ENCODE peak calls at places on chromosomes 12 and 14, in seven cellular contexts. K is IMR-90, W is A549, M is HCT116, L is HepG2, N is H1, D is GM12878. Y is an unnamed sample.

GRCh38 chr14:64569108-64570045 is 19.6 kb downstream of the PPP1R36 start:
- DNase-seq in K (peak; percentile 61), W (peak; percentile 82), M (peak; percentile 62), L (peak; percentile 10), N (no peak), D (no peak), Y (no peak)

GRCh38 chr12:104458645-104459555 is 2.2 kb downstream of the CHST11 start:
- DNase-seq in K (no peak), W (no peak), M (no peak), L (no peak), N (no peak), D (no peak), Y (peak; percentile 28)

GRCh38 chr14:22900088-22900799 is 17.2 kb downstream of the REM2 start:
- DNase-seq in K (peak; percentile 78), W (peak; percentile 81), M (peak; percentile 70), L (peak; percentile 83), N (no peak), D (peak; percentile 47), Y (peak; percentile 72)

GRCh38 chr12:104669057-104669770 is 212.5 kb downstream of the CHST11 start:
- DNase-seq in K (no peak), W (peak; percentile 22), M (no peak), L (no peak), N (no peak), D (no peak), Y (peak; percentile 71)

GRCh38 chr12:20798561-20798960 is 11.9 kb upstream of the SLCO1B3 start:
- DNase-seq in K (no peak), W (peak; percentile 37), M (peak; percentile 7), L (peak; percentile 46), N (no peak), D (no peak), Y (peak; percentile 14)

GRCh38 chr12:127121494-127122070 is 1145.4 kb upstream of the TMEM132C start:
- DNase-seq in K (no peak), W (no peak), M (no peak), L (no peak), N (no peak), D (no peak), Y (no peak)

GRCh38 chr14:65103150-65103760 is 938 bp upstream of the MAX start:
- DNase-seq in K (peak; percentile 27), W (peak; percentile 58), M (no peak), L (peak; percentile 24), N (no peak), D (no peak), Y (peak; percentile 23)

GRCh38 chr14:75803768-75804167 is 142.7 kb downstream of the TTLL5 start:
- DNase-seq in K (no peak), W (no peak), M (no peak), L (no peak), N (no peak), D (no peak), Y (no peak)

GRCh38 chr12:132052191-132052932 is 91.8 kb downstream of the DDX51 start:
- DNase-seq in K (no peak), W (no peak), M (no peak), L (no peak), N (no peak), D (no peak), Y (no peak)

GRCh38 chr14:41016213-41016612 is 590.5 kb upstream of the LRFN5 start:
- DNase-seq in K (no peak), W (no peak), M (no peak), L (no peak), N (no peak), D (no peak), Y (no peak)

GRCh38 chr12:89880695-89881350 is 172.2 kb upstream of the ATP2B1 start:
- DNase-seq in K (no peak), W (no peak), M (no peak), L (no peak), N (no peak), D (peak; percentile 91), Y (no peak)

GRCh38 chr14:20434701-20435453 is 1.1 kb downstream of the KLHL33 start:
- DNase-seq in K (no peak), W (no peak), M (no peak), L (no peak), N (no peak), D (no peak), Y (no peak)

GRCh38 chr14:76546426-76547221 is 170.7 kb downstream of the ESRRB start:
- DNase-seq in K (no peak), W (peak; percentile 50), M (peak; percentile 50), L (peak; percentile 25), N (no peak), D (no peak), Y (peak; percentile 65)

GRCh38 chr14:51490205-51490604 is 161.5 kb upstream of the FRMD6 start:
- DNase-seq in K (peak; percentile 83), W (peak; percentile 28), M (no peak), L (no peak), N (no peak), D (no peak), Y (no peak)

GRCh38 chr14:94620597-94620996 is 8.4 kb downstream of the SERPINA3 start:
- DNase-seq in K (no peak), W (no peak), M (no peak), L (no peak), N (no peak), D (no peak), Y (no peak)

GRCh38 chr12:77571127-77571526 is 259.6 kb upstream of the NAV3 start:
- DNase-seq in K (peak; percentile 24), W (no peak), M (no peak), L (no peak), N (no peak), D (no peak), Y (no peak)

GRCh38 chr12:20367731-20368652 is at the start of gene PDE3A:
- DNase-seq in K (peak; percentile 73), W (peak; percentile 79), M (peak; percentile 39), L (no peak), N (peak; percentile 44), D (no peak), Y (peak; percentile 80)

DNA sequence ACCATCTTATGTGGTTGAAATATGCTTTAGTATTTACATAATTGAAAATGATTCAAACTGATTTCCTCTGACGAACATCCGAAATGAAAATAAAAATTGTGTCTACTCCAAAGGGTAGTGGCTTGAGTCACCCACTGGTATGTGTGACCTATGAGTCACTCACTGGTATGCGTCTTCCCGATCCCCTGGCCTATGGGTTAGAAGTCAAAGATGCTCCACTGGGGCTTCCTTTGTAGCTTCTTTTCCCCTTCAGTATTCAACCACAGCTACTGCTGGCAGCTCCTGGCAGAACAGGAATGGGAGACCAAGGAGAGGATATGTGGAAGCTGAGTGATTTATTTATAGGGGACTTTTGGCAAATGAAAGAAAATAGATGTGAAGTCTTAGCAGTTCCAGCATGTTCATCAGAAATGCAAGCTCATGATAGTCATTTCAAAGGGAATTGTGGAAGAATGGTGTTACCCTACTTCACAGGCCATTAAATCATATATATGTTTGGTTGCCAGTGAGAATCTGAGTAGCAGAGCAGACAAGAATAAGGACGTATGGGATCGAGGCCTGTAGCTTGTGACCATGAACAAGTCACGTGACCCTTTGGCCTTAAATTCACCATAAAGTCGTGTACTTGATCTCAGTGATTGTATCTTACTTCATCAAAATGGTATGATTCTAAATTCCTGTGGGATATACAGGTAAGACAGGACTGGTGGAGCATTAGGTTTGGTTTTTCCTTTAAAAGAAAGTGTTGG is 108.3 kb downstream of the CRADD start:
- DNase-seq in K (peak; percentile 97), W (peak; percentile 96), M (peak; percentile 85), L (peak; percentile 63), N (peak; percentile 29), D (no peak), Y (no peak)
- TF ChIP-seq RAD21 in K (peak; percentile 24), W (peak; percentile 34), M (no peak), L (no peak), N (no peak), D (no peak), Y (no peak)

GRCh38 chr12:24853588-24853987 is 95.3 kb downstream of the BCAT1 start:
- DNase-seq in K (peak; percentile 87), W (no peak), M (no peak), L (no peak), N (no peak), D (no peak), Y (no peak)
- TF ChIP-seq RAD21 in K (no peak), W (no peak), M (no peak), L (no peak), N (no peak), D (no peak), Y (no peak)

GRCh38 chr14:79418649-79419415 is 792.5 kb downstream of the DIO2 start:
- DNase-seq in K (no peak), W (no peak), M (no peak), L (no peak), N (no peak), D (no peak), Y (no peak)

GRCh38 chr14:79420725-79421124 is 790.6 kb downstream of the DIO2 start:
- DNase-seq in K (no peak), W (no peak), M (no peak), L (no peak), N (no peak), D (no peak), Y (no peak)

GRCh38 chr14:79415726-79416125 is 795.6 kb downstream of the DIO2 start:
- DNase-seq in K (peak; percentile 65), W (no peak), M (no peak), L (no peak), N (no peak), D (no peak), Y (no peak)

GRCh38 chr14:79419571-79420327 is 791.6 kb downstream of the DIO2 start:
- DNase-seq in K (peak; percentile 23), W (no peak), M (no peak), L (no peak), N (no peak), D (no peak), Y (no peak)

DNA sequence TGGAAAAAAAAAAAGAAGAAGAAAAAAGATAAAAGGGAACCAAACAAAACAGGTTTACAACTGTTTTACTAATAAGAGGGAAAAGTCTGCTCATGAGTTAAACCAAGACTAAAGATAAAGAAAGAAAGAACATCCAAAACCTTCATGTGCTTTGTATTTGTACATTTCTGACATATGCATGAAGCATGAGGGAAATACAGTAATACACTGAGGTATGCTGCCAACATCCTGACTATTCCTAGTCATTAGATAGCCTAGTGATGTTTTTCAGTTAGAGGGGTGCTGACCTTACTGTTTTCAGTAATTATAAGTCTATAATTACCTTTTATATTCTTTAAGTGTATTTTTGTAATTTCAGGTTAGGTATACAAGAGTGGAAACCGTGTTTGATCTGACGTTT is 793.3 kb downstream of the DIO2 start:
- DNase-seq in K (peak; percentile 57), W (no peak), M (no peak), L (no peak), N (no peak), D (no peak), Y (no peak)
- TF ChIP-seq RAD21 in K (no peak), W (no peak), M (no peak), L (no peak), N (no peak), D (no peak), Y (no peak)

GRCh38 chr14:104513641-104514046 is 65.9 kb upstream of the C14orf180 start:
- DNase-seq in K (no peak), W (no peak), M (no peak), L (no peak), N (no peak), D (no peak), Y (no peak)

GRCh38 chr14:104510216-104510615 is 69.3 kb upstream of the C14orf180 start:
- DNase-seq in K (no peak), W (no peak), M (no peak), L (no peak), N (no peak), D (no peak), Y (peak; percentile 80)

GRCh38 chr14:104512771-104513640 is 66.6 kb upstream of the C14orf180 start:
- DNase-seq in K (no peak), W (no peak), M (no peak), L (no peak), N (no peak), D (no peak), Y (no peak)

GRCh38 chr14:104510794-104511611 is 68.6 kb upstream of the C14orf180 start:
- DNase-seq in K (no peak), W (no peak), M (no peak), L (no peak), N (no peak), D (no peak), Y (peak; percentile 71)

GRCh38 chr14:104512061-104512460 is 67.5 kb upstream of the C14orf180 start:
- DNase-seq in K (no peak), W (no peak), M (no peak), L (no peak), N (no peak), D (no peak), Y (no peak)
- TF ChIP-seq RAD21 in K (no peak), W (no peak), M (no peak), L (no peak), N (no peak), D (no peak), Y (no peak)